ENCODE peak calls at places on chromosomes 5 and 9, in five cellular contexts. R is GM03348; D is GM04504; J is H54; L is effector CD8-positive, alpha-beta T cell. E is an unnamed sample.

GRCh38 chr9:91101598-91102168 is 260.0 kb downstream of the AUH start:
- DNase-seq in L (peak), D (no peak), R (no peak), J (no peak), E (no peak)

GRCh38 chr9:136760424-136760823 is 2.4 kb upstream of the LCN8 start:
- DNase-seq in R (no peak), L (no peak), J (no peak), D (no peak), E (no peak)

GRCh38 chr5:55188656-55189380 is 15.8 kb upstream of the CDC20B start:
- DNase-seq in R (no peak), L (no peak), D (no peak), J (no peak), E (no peak)

GRCh38 chr9:124212381-124213050 is 45.2 kb upstream of the NEK6 start:
- DNase-seq in D (no peak), R (peak), J (peak), L (no peak), E (no peak)

GRCh38 chr5:122653087-122654017 is 121.5 kb upstream of the SNX2 start:
- DNase-seq in L (no peak), J (no peak), D (no peak), R (no peak), E (no peak)

GRCh38 chr5:95669540-95669939 is 13.3 kb downstream of the SPATA9 start:
- DNase-seq in D (no peak), L (no peak), R (peak), J (peak), E (peak)

GRCh38 chr9:105458404-105458803 is 10.6 kb downstream of the FSD1L start:
- DNase-seq in J (no peak), L (no peak), D (no peak), R (no peak), E (no peak)

GRCh38 chr9:133478851-133479711 is at the start of gene SLC2A6:
- DNase-seq in D (peak), J (peak), L (peak), R (peak), E (peak)

GRCh38 chr9:137630684-137631083 is 11.9 kb downstream of the EHMT1 start:
- DNase-seq in R (no peak), L (no peak), J (no peak), D (no peak), E (no peak)

GRCh38 chr9:125255781-125256391 is 5.7 kb upstream of the GAPVD1 start:
- DNase-seq in L (no peak), J (no peak), D (no peak), R (no peak), E (no peak)

GRCh38 chr5:148687427-148687826 is 33.1 kb upstream of the HTR4 start:
- DNase-seq in R (no peak), J (no peak), L (no peak), D (no peak), E (no peak)

GRCh38 chr5:138962619-138963370 is 87.7 kb upstream of the LRRTM2 start:
- DNase-seq in R (no peak), J (no peak), D (no peak), L (no peak), E (no peak)

GRCh38 chr5:172792693-172793570 is 21.9 kb upstream of the DUSP1 start:
- DNase-seq in R (no peak), L (no peak), J (no peak), D (no peak), E (no peak)

GRCh38 chr5:35183243-35183955 is 46.9 kb downstream of the PRLR start:
- DNase-seq in R (peak), J (peak), D (peak), L (no peak), E (peak)

GRCh38 chr9:134319306-134320194 is 6.7 kb upstream of the RXRA start:
- DNase-seq in J (no peak), R (no peak), L (no peak), D (no peak), E (no peak)

GRCh38 chr5:65928341-65928752 is 2.0 kb downstream of the ERBIN start:
- DNase-seq in D (no peak), R (no peak), L (no peak), J (no peak), E (no peak)

GRCh38 chr5:139561655-139562451 is 714 bp downstream of the UBE2D2 start:
- DNase-seq in L (peak), R (peak), J (peak), D (no peak), E (no peak)

GRCh38 chr9:127567119-127567897 is 44.8 kb upstream of the STXBP1 start:
- DNase-seq in L (no peak), J (no peak), D (no peak), R (peak), E (no peak)

GRCh38 chr9:93713716-93714115 is 137.3 kb downstream of the PHF2 start:
- DNase-seq in R (no peak), J (no peak), D (no peak), L (no peak), E (no peak)

GRCh38 chr9:38141751-38142150 is 72.7 kb upstream of the SHB start:
- DNase-seq in R (peak), D (peak), L (no peak), J (peak), E (peak)

GRCh38 chr9:98339987-98340564 is 84.6 kb upstream of the TBC1D2 start:
- DNase-seq in R (no peak), J (no peak), L (no peak), D (no peak), E (no peak)

GRCh38 chr9:69674741-69675438 is 2.7 kb upstream of the APBA1 start:
- DNase-seq in D (peak), L (no peak), J (no peak), R (peak), E (peak)

GRCh38 chr9:130932220-130933069 is 6.6 kb downstream of the FIBCD1 start:
- DNase-seq in J (no peak), R (peak), D (no peak), L (no peak), E (no peak)

GRCh38 chr5:158987231-158987630 is 112.5 kb downstream of the EBF1 start:
- DNase-seq in L (no peak), R (no peak), D (no peak), J (no peak), E (no peak)

GRCh38 chr5:132504746-132505145 is 14.2 kb upstream of the IRF1 start:
- DNase-seq in J (no peak), D (no peak), R (no peak), L (no peak), E (no peak)

GRCh38 chr5:110105692-110106091 is 416.0 kb downstream of the MAN2A1 start:
- DNase-seq in L (no peak), J (no peak), D (peak), R (peak), E (peak)